ENCODE peak calls at places on chromosomes 1 and 21, in nine cellular contexts. Q is endodermal cell; J is neural progenitor cell; M is pancreas; X is CD8-positive, alpha-beta T cell; P is fibroblast of lung; Y is naive thymus-derived CD4-positive, alpha-beta T cell; E is left ventricle myocardium inferior; O is prostate gland. F is an unnamed sample.

GRCh38 chr21:41611966-41612606 is 104.1 kb upstream of the TMPRSS2 start:
- DNase-seq in Y (no peak), P (no peak), E (no peak), J (peak), M (no peak), Q (peak), X (no peak), O (peak), F (no peak)

GRCh38 chr1:200831091-200831490 is 41.7 kb upstream of the GPR25 start:
- DNase-seq in M (no peak), Q (no peak), X (no peak), E (no peak), P (no peak), Y (no peak), O (no peak), J (no peak), F (no peak)

GRCh38 chr1:222073307-222073995 is 331.6 kb upstream of the DUSP10 start:
- DNase-seq in Y (no peak), M (no peak), Q (no peak), E (no peak), P (peak), X (no peak), J (no peak), O (no peak), F (no peak)

GRCh38 chr1:48472747-48473146 is 743 bp upstream of the SPATA6 start:
- DNase-seq in Y (no peak), Q (no peak), X (no peak), E (no peak), M (no peak), O (no peak), P (peak), J (no peak), F (no peak)

GRCh38 chr1:43688594-43689000 is 18.7 kb upstream of the ST3GAL3 start:
- DNase-seq in E (no peak), X (no peak), O (no peak), M (no peak), Y (no peak), J (no peak), P (peak), Q (no peak), F (no peak)

GRCh38 chr21:27674037-27674436 is 707.1 kb upstream of the ADAMTS5 start:
- DNase-seq in M (no peak), E (no peak), O (no peak), Q (no peak), Y (no peak), P (peak), J (no peak), X (no peak), F (no peak)

GRCh38 chr1:232377494-232377770 is 252.5 kb downstream of the SIPA1L2 start:
- DNase-seq in O (no peak), E (no peak), M (peak), J (no peak), X (no peak), Q (no peak), P (peak), Y (no peak), F (no peak)

GRCh38 chr21:31136891-31137290 is 98.6 kb upstream of the KRTAP19-8 start:
- DNase-seq in P (peak), Y (no peak), O (no peak), J (no peak), E (no peak), M (no peak), X (no peak), Q (no peak), F (no peak)

GRCh38 chr1:241799414-241799813 is 48.6 kb upstream of the EXO1 start:
- DNase-seq in X (no peak), Y (no peak), E (no peak), M (no peak), O (no peak), P (peak), Q (no peak), J (no peak), F (no peak)

GRCh38 chr1:185864889-185865288 is 130.7 kb downstream of the HMCN1 start:
- DNase-seq in X (no peak), E (no peak), M (no peak), O (no peak), P (peak), J (no peak), Q (no peak), Y (no peak), F (no peak)

GRCh38 chr1:153727463-153728304 is at the start of gene INTS3:
- DNase-seq in X (peak), J (peak), Y (peak), O (peak), P (peak), M (peak), Q (peak), E (peak), F (peak)

GRCh38 chr1:71364236-71364635 is 283.4 kb upstream of the ZRANB2 start:
- DNase-seq in Q (no peak), E (no peak), P (peak), J (no peak), X (no peak), O (no peak), Y (no peak), M (no peak), F (no peak)

GRCh38 chr1:168079761-168080160 is 57.0 kb downstream of the GPR161 start:
- DNase-seq in Q (no peak), E (no peak), P (no peak), X (no peak), O (no peak), M (no peak), J (no peak), Y (no peak), F (no peak)

GRCh38 chr21:29347274-29347681 is 48.6 kb downstream of the BACH1 start:
- DNase-seq in X (no peak), Y (no peak), J (no peak), M (no peak), P (peak), E (no peak), Q (no peak), O (no peak), F (no peak)
- H3K4me3 ChIP-seq in X (no peak), Y (no peak), J (no peak), M (no peak), P (no peak), E (no peak), Q (no peak), O (no peak), F (no peak)

GRCh38 chr21:46489800-46490199 is 31.1 kb downstream of the DIP2A start:
- DNase-seq in X (no peak), P (no peak), Y (no peak), M (no peak), J (no peak), O (no peak), E (no peak), Q (no peak), F (no peak)
- H3K4me3 ChIP-seq in X (no peak), P (no peak), Y (no peak), M (no peak), J (no peak), O (no peak), E (no peak), Q (no peak), F (no peak)

DNA sequence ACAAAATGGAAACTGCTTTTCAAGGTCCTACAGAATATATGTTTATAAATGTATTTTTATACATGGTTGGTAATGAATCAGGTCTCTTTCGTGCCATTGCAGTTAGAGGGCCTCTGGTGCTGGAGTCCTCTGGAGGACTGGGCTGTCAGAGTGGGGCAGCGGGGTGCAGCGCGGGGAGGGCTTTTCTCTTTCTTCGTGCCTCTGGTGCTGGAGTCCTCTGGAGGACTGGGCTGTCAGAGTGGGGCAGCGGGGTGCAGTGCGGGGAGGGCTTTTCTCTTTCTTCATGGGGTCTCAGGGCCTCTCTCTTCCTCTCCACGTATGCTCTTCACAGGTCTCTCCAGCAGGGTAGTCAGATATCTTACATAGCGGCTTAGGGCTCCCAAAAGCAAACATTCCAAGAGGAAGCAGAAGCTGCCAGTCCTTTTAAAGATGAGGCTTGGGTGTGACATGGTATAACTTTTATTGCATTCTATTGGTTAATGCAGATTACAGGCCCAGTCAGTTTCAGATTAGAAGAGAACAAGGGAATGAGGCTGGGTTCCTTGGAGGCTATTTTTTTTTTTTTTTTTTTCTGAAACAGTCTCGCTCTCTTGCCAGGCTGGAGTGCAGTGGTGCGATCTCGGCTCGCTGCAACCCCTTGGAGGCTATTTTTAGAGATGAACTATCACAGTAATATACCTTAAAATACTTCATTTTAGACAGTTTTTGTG is 13.1 kb downstream of the SDCCAG8 start:
- DNase-seq in P (no peak), Y (no peak), E (no peak), X (no peak), O (no peak), J (peak), M (no peak), Q (peak), F (no peak)
- H3K4me3 ChIP-seq in P (no peak), Y (no peak), E (peak), X (no peak), O (no peak), J (no peak), M (no peak), Q (no peak), F (no peak)

GRCh38 chr1:155485945-155486344 is 76.7 kb downstream of the ASH1L start:
- DNase-seq in X (no peak), J (no peak), M (no peak), Y (no peak), E (no peak), O (no peak), Q (no peak), P (no peak), F (no peak)
- H3K4me3 ChIP-seq in X (no peak), J (no peak), M (no peak), Y (no peak), E (no peak), O (no peak), Q (no peak), P (no peak), F (no peak)

DNA sequence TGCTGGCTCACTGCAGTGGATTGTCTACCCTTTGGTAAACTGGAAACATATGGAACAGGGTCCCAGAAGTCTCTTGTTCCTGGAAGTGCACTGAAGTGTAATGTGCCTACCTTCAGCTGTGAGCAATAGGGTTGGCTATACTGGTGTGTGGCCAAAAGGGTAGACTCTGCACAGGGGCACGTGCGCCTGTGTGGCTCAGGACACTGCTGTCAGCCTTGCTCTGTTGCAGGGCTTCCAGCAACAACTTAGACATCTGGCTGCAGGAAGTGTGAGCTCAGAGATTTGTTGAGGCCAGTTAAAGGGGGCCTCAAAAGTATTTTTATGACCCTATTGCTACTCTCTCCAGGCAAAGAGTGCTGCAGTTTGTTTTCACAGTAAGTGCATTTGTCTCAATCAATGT is 7.4 kb downstream of the CTPS1 start:
- DNase-seq in P (no peak), M (no peak), X (no peak), Q (no peak), O (no peak), E (no peak), Y (no peak), J (no peak), F (no peak)
- H3K4me3 ChIP-seq in P (no peak), M (no peak), X (no peak), Q (no peak), O (no peak), E (no peak), Y (no peak), J (no peak), F (no peak)

DNA sequence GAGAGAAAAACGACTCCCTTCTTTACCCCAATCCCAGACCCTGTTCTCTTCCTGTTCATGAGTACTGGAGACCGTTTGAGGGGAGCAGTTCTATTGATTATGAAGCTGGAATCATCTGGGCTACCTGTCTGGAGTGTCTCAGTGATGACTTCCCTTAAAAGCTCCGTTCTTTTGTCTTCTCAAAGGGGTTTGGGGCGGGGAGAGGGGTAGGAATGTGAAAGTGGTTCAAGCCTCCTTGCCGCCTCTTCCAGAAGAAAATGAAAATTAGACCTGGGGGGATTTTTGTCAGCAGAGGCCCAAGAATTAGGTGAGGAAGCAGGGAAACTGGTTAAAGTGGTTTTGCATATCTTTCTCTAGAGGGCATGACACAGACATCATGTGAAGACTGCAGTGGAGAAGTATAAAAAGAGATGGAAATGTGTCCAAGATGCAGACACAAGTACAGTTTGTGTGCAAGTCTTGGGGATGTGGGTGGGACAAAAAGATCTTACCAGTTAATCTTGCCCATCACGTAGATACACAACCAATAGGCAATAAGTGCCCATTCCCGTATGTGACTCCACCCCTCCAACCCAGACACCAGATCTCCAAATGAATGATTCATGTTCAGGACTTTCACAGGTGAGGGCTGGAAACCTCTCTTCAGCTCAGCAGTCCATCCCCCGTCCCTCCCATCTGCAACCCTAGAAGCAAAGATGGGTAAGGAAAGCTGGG is 470 bp upstream of the MTMR11 start:
- DNase-seq in O (peak), X (no peak), E (no peak), J (no peak), Y (no peak), P (peak), Q (peak), M (no peak), F (no peak)
- H3K4me3 ChIP-seq in O (peak), X (no peak), E (peak), J (peak), Y (no peak), P (peak), Q (peak), M (peak), F (no peak)

GRCh38 chr1:202086579-202087350 is 36.0 kb upstream of the GPR37L1 start:
- DNase-seq in O (peak), J (no peak), Q (peak), M (no peak), X (no peak), Y (no peak), E (no peak), P (no peak), F (no peak)
- H3K4me3 ChIP-seq in O (no peak), J (no peak), Q (no peak), M (no peak), X (no peak), Y (no peak), E (no peak), P (no peak), F (no peak)

DNA sequence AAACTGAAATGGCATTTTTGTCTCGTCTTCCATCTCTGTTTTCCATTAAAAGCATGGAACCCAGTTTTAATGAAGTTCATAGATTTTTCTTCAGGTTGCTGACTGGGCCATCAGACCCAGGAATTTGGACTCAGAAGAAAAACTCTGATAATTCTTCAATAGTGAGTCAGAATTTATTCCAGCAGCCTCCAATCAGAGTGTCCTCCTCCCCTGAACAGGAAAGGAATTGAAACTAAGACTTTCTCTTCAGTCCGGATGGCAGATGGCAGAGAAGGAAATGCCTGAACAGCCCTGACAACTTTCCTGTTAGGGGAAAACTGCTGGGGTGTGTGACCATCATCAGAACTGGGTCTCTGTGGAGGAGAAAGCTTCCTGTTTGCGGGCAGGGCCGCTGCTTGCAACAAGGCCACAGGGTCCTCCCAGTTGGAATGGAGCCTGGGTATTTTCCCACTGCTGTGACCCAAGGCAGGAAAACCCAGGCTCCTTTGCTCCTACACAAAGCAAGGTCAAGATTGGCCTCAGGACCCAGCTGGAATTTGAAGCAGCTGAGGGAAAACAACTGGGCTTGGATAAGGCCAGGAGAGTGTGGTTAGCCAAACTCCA is 20.7 kb downstream of the CD34 start:
- DNase-seq in M (peak), P (peak), O (no peak), Q (no peak), X (no peak), E (peak), J (no peak), Y (no peak), F (no peak)
- H3K4me3 ChIP-seq in M (no peak), P (peak), O (no peak), Q (no peak), X (no peak), E (no peak), J (no peak), Y (no peak), F (no peak)

GRCh38 chr1:9823943-9824701 is at the start of gene CLSTN1:
- DNase-seq in O (peak), J (peak), X (peak), Y (peak), M (peak), Q (peak), P (peak), E (peak), F (peak)

GRCh38 chr1:9826087-9826486 is 2.3 kb upstream of the CLSTN1 start:
- DNase-seq in O (no peak), P (no peak), Q (no peak), M (no peak), E (no peak), J (no peak), Y (no peak), X (no peak), F (no peak)

GRCh38 chr1:9825101-9826074 is 1.6 kb upstream of the CLSTN1 start:
- DNase-seq in Y (peak), Q (peak), J (peak), X (peak), P (peak), M (peak), O (peak), E (peak), F (no peak)

GRCh38 chr1:9823693-9823942 is 147 bp downstream of the CLSTN1 start:
- DNase-seq in Y (no peak), X (no peak), Q (no peak), E (no peak), J (no peak), M (no peak), P (no peak), O (no peak), F (no peak)

GRCh38 chr1:9824702-9825089 is 931 bp upstream of the CLSTN1 start:
- DNase-seq in O (no peak), M (no peak), P (no peak), E (no peak), Q (no peak), J (no peak), X (no peak), Y (no peak), F (no peak)
- H3K4me3 ChIP-seq in O (peak), M (peak), P (no peak), E (peak), Q (peak), J (peak), X (peak), Y (peak), F (no peak)

GRCh38 chr1:24749257-24749656 is 4.0 kb downstream of the CLIC4 start:
- DNase-seq in P (no peak), X (no peak), M (no peak), Y (no peak), Q (no peak), E (no peak), O (no peak), J (no peak), F (no peak)
- H3K4me3 ChIP-seq in P (no peak), X (no peak), M (no peak), Y (no peak), Q (no peak), E (peak), O (no peak), J (no peak), F (no peak)

F was measured in Jurkat, Clone E6-1.